ENCODE peak calls at places on chromosomes 6 and 20, in nine cellular contexts. One of them, this sample, is unnamed.

GRCh38 chr20:50798650-50799049 is 3.8 kb downstream of the BCAS4 start:
- DNase-seq in RPMI7951: no peak
- DNase-seq in non-pigmented ciliary epithelial cell: no peak
- DNase-seq in nephron progenitor cell: no peak
- DNase-seq in HepG2: peak; percentile 55
- DNase-seq in AG20443: no peak
- DNase-seq in NCI-H2081: no peak
- DNase-seq in pancreas: no peak
- DNase-seq in stomach: no peak
- DNase-seq in this sample: no peak

GRCh38 chr6:22250486-22250885 is 46.4 kb downstream of the PRL start:
- DNase-seq in RPMI7951: no peak
- DNase-seq in non-pigmented ciliary epithelial cell: no peak
- DNase-seq in nephron progenitor cell: no peak
- DNase-seq in HepG2: no peak
- DNase-seq in AG20443: no peak
- DNase-seq in NCI-H2081: peak; percentile 80
- DNase-seq in pancreas: no peak
- DNase-seq in stomach: no peak
- DNase-seq in this sample: peak; percentile 81

GRCh38 chr6:34929241-34929978 is 40.4 kb downstream of the ANKS1A start:
- DNase-seq in RPMI7951: no peak
- DNase-seq in non-pigmented ciliary epithelial cell: no peak
- DNase-seq in nephron progenitor cell: no peak
- DNase-seq in HepG2: no peak
- DNase-seq in AG20443: no peak
- DNase-seq in NCI-H2081: no peak
- DNase-seq in pancreas: no peak
- DNase-seq in stomach: peak; percentile 36
- DNase-seq in this sample: no peak

GRCh38 chr6:157832250-157832967 is 9.4 kb downstream of the SNX9 start:
- DNase-seq in RPMI7951: peak; percentile 74
- DNase-seq in non-pigmented ciliary epithelial cell: no peak
- DNase-seq in nephron progenitor cell: no peak
- DNase-seq in HepG2: no peak
- DNase-seq in AG20443: no peak
- DNase-seq in NCI-H2081: no peak
- DNase-seq in pancreas: no peak
- DNase-seq in stomach: no peak
- DNase-seq in this sample: no peak

GRCh38 chr20:63003546-63003945 is 3.2 kb downstream of the BHLHE23 start:
- DNase-seq in RPMI7951: no peak
- DNase-seq in non-pigmented ciliary epithelial cell: no peak
- DNase-seq in nephron progenitor cell: no peak
- DNase-seq in HepG2: no peak
- DNase-seq in AG20443: no peak
- DNase-seq in NCI-H2081: no peak
- DNase-seq in pancreas: no peak
- DNase-seq in stomach: no peak
- DNase-seq in this sample: no peak

GRCh38 chr6:48061630-48062029 is 49.4 kb downstream of the PTCHD4 start:
- DNase-seq in RPMI7951: peak; percentile 14
- DNase-seq in non-pigmented ciliary epithelial cell: no peak
- DNase-seq in nephron progenitor cell: no peak
- DNase-seq in HepG2: no peak
- DNase-seq in AG20443: peak; percentile 14
- DNase-seq in NCI-H2081: no peak
- DNase-seq in pancreas: no peak
- DNase-seq in stomach: no peak
- DNase-seq in this sample: no peak

GRCh38 chr20:32539817-32540675 is 45.1 kb downstream of the NOL4L start:
- DNase-seq in RPMI7951: no peak
- DNase-seq in non-pigmented ciliary epithelial cell: no peak
- DNase-seq in nephron progenitor cell: no peak
- DNase-seq in HepG2: peak; percentile 71
- DNase-seq in AG20443: no peak
- DNase-seq in NCI-H2081: no peak
- DNase-seq in pancreas: no peak
- DNase-seq in stomach: peak; percentile 56
- DNase-seq in this sample: no peak

GRCh38 chr6:41342241-41342640 is 6.8 kb downstream of the NCR2 start:
- DNase-seq in RPMI7951: no peak
- DNase-seq in non-pigmented ciliary epithelial cell: no peak
- DNase-seq in nephron progenitor cell: no peak
- DNase-seq in HepG2: no peak
- DNase-seq in AG20443: no peak
- DNase-seq in NCI-H2081: no peak
- DNase-seq in pancreas: no peak
- DNase-seq in stomach: no peak
- DNase-seq in this sample: no peak

GRCh38 chr6:32151131-32151884 is 431 bp downstream of the PRRT1 start:
- DNase-seq in RPMI7951: no peak
- DNase-seq in non-pigmented ciliary epithelial cell: no peak
- DNase-seq in nephron progenitor cell: no peak
- DNase-seq in HepG2: no peak
- DNase-seq in AG20443: no peak
- DNase-seq in NCI-H2081: no peak
- DNase-seq in pancreas: no peak
- DNase-seq in stomach: no peak
- DNase-seq in this sample: no peak

GRCh38 chr6:32932132-32932868 is 8.5 kb downstream of the HLA-DMB start:
- DNase-seq in RPMI7951: peak; percentile 23
- DNase-seq in non-pigmented ciliary epithelial cell: no peak
- DNase-seq in nephron progenitor cell: no peak
- DNase-seq in HepG2: no peak
- DNase-seq in AG20443: peak; percentile 38
- DNase-seq in NCI-H2081: no peak
- DNase-seq in pancreas: no peak
- DNase-seq in stomach: no peak
- DNase-seq in this sample: no peak

GRCh38 chr20:7302256-7302655 is 534.8 kb downstream of the BMP2 start:
- DNase-seq in RPMI7951: no peak
- DNase-seq in non-pigmented ciliary epithelial cell: no peak
- DNase-seq in nephron progenitor cell: no peak
- DNase-seq in HepG2: no peak
- DNase-seq in AG20443: no peak
- DNase-seq in NCI-H2081: no peak
- DNase-seq in pancreas: no peak
- DNase-seq in stomach: no peak
- DNase-seq in this sample: peak; percentile 77

GRCh38 chr6:125314019-125314581 is 12.3 kb upstream of the HDDC2 start:
- DNase-seq in RPMI7951: peak; percentile 64
- DNase-seq in non-pigmented ciliary epithelial cell: no peak
- DNase-seq in nephron progenitor cell: peak; percentile 65
- DNase-seq in HepG2: peak; percentile 53
- DNase-seq in AG20443: peak; percentile 78
- DNase-seq in NCI-H2081: peak; percentile 60
- DNase-seq in pancreas: peak; percentile 38
- DNase-seq in stomach: peak; percentile 58
- DNase-seq in this sample: peak; percentile 65

GRCh38 chr20:48606841-48607543 is 220.8 kb downstream of the PREX1 start:
- DNase-seq in RPMI7951: no peak
- DNase-seq in non-pigmented ciliary epithelial cell: no peak
- DNase-seq in nephron progenitor cell: no peak
- DNase-seq in HepG2: no peak
- DNase-seq in AG20443: no peak
- DNase-seq in NCI-H2081: no peak
- DNase-seq in pancreas: no peak
- DNase-seq in stomach: no peak
- DNase-seq in this sample: no peak

GRCh38 chr6:34546551-34547321 is 9.4 kb downstream of the SPDEF start:
- DNase-seq in RPMI7951: no peak
- DNase-seq in non-pigmented ciliary epithelial cell: no peak
- DNase-seq in nephron progenitor cell: no peak
- DNase-seq in HepG2: no peak
- DNase-seq in AG20443: no peak
- DNase-seq in NCI-H2081: peak; percentile 94
- DNase-seq in pancreas: peak; percentile 54
- DNase-seq in stomach: peak; percentile 82
- DNase-seq in this sample: no peak

GRCh38 chr6:52087498-52087999 is at the start of gene PKHD1:
- DNase-seq in RPMI7951: peak; percentile 50
- DNase-seq in non-pigmented ciliary epithelial cell: no peak
- DNase-seq in nephron progenitor cell: no peak
- DNase-seq in HepG2: peak; percentile 55
- DNase-seq in AG20443: peak; percentile 23
- DNase-seq in NCI-H2081: no peak
- DNase-seq in pancreas: peak; percentile 42
- DNase-seq in stomach: peak; percentile 48
- DNase-seq in this sample: no peak

GRCh38 chr6:149236584-149236983 is 80.9 kb upstream of the TAB2 start:
- DNase-seq in RPMI7951: peak; percentile 50
- DNase-seq in non-pigmented ciliary epithelial cell: no peak
- DNase-seq in nephron progenitor cell: no peak
- DNase-seq in HepG2: no peak
- DNase-seq in AG20443: no peak
- DNase-seq in NCI-H2081: peak; percentile 43
- DNase-seq in pancreas: no peak
- DNase-seq in stomach: no peak
- DNase-seq in this sample: no peak

GRCh38 chr20:14838663-14839650 is 501.5 kb upstream of the FLRT3 start:
- DNase-seq in RPMI7951: peak; percentile 14
- DNase-seq in non-pigmented ciliary epithelial cell: no peak
- DNase-seq in nephron progenitor cell: peak; percentile 8
- DNase-seq in HepG2: no peak
- DNase-seq in AG20443: no peak
- DNase-seq in NCI-H2081: peak; percentile 42
- DNase-seq in pancreas: no peak
- DNase-seq in stomach: no peak
- DNase-seq in this sample: no peak

GRCh38 chr20:60057866-60058807 is 99.9 kb downstream of the CDH26 start:
- DNase-seq in RPMI7951: no peak
- DNase-seq in non-pigmented ciliary epithelial cell: no peak
- DNase-seq in nephron progenitor cell: peak; percentile 67
- DNase-seq in HepG2: no peak
- DNase-seq in AG20443: no peak
- DNase-seq in NCI-H2081: no peak
- DNase-seq in pancreas: no peak
- DNase-seq in stomach: no peak
- DNase-seq in this sample: peak; percentile 56

GRCh38 chr6:9155836-9156235 is 720.5 kb upstream of the SLC35B3 start:
- DNase-seq in RPMI7951: no peak
- DNase-seq in non-pigmented ciliary epithelial cell: no peak
- DNase-seq in nephron progenitor cell: no peak
- DNase-seq in HepG2: no peak
- DNase-seq in AG20443: no peak
- DNase-seq in NCI-H2081: no peak
- DNase-seq in pancreas: no peak
- DNase-seq in stomach: no peak
- DNase-seq in this sample: no peak

GRCh38 chr6:40936810-40937209 is 102.2 kb downstream of the UNC5CL start:
- DNase-seq in RPMI7951: peak; percentile 65
- DNase-seq in non-pigmented ciliary epithelial cell: peak; percentile 90
- DNase-seq in nephron progenitor cell: no peak
- DNase-seq in HepG2: no peak
- DNase-seq in AG20443: peak; percentile 64
- DNase-seq in NCI-H2081: no peak
- DNase-seq in pancreas: no peak
- DNase-seq in stomach: no peak
- DNase-seq in this sample: no peak

GRCh38 chr6:37499433-37500293 is at the start of gene CCDC167:
- DNase-seq in RPMI7951: peak; percentile 98
- DNase-seq in non-pigmented ciliary epithelial cell: peak; percentile 92
- DNase-seq in nephron progenitor cell: peak; percentile 98
- DNase-seq in HepG2: peak; percentile 98
- DNase-seq in AG20443: peak; percentile 99
- DNase-seq in NCI-H2081: peak; percentile 99
- DNase-seq in pancreas: peak; percentile 90
- DNase-seq in stomach: peak; percentile 96
- DNase-seq in this sample: peak; percentile 99

GRCh38 chr6:132693478-132693877 is 20.4 kb downstream of the VNN1 start:
- DNase-seq in RPMI7951: no peak
- DNase-seq in non-pigmented ciliary epithelial cell: no peak
- DNase-seq in nephron progenitor cell: no peak
- DNase-seq in HepG2: no peak
- DNase-seq in AG20443: no peak
- DNase-seq in NCI-H2081: no peak
- DNase-seq in pancreas: no peak
- DNase-seq in stomach: no peak
- DNase-seq in this sample: no peak

GRCh38 chr6:106149472-106150069 is 63.4 kb downstream of the PRDM1 start:
- DNase-seq in RPMI7951: no peak
- DNase-seq in non-pigmented ciliary epithelial cell: no peak
- DNase-seq in nephron progenitor cell: no peak
- DNase-seq in HepG2: no peak
- DNase-seq in AG20443: no peak
- DNase-seq in NCI-H2081: no peak
- DNase-seq in pancreas: no peak
- DNase-seq in stomach: no peak
- DNase-seq in this sample: no peak

GRCh38 chr6:134720353-134721094 is 229.4 kb downstream of the ALDH8A1 start:
- DNase-seq in RPMI7951: no peak
- DNase-seq in non-pigmented ciliary epithelial cell: no peak
- DNase-seq in nephron progenitor cell: no peak
- DNase-seq in HepG2: no peak
- DNase-seq in AG20443: peak; percentile 14
- DNase-seq in NCI-H2081: peak; percentile 10
- DNase-seq in pancreas: no peak
- DNase-seq in stomach: no peak
- DNase-seq in this sample: no peak

GRCh38 chr6:45163952-45164766 is 164.0 kb upstream of the RUNX2 start:
- DNase-seq in RPMI7951: peak; percentile 2
- DNase-seq in non-pigmented ciliary epithelial cell: no peak
- DNase-seq in nephron progenitor cell: no peak
- DNase-seq in HepG2: no peak
- DNase-seq in AG20443: no peak
- DNase-seq in NCI-H2081: no peak
- DNase-seq in pancreas: no peak
- DNase-seq in stomach: no peak
- DNase-seq in this sample: no peak